ENCODE peak calls at places on chromosomes 6 and 20, in four cellular contexts. Z is kidney, J is germinal center, U is EL. P is an unnamed sample.

GRCh38 chr20:34570859-34571306 is 12.4 kb downstream of the MAP1LC3A start:
- DNase-seq in U (peak), J (no peak), Z (peak), P (no peak)

GRCh38 chr6:107977283-107977682 is 19.3 kb upstream of the SEC63 start:
- DNase-seq in Z (no peak), J (no peak), U (peak), P (peak)

GRCh38 chr6:112562348-112563220 is 215.5 kb downstream of the RFPL4B start:
- DNase-seq in Z (no peak), J (no peak), U (peak), P (no peak)

GRCh38 chr20:20167704-20168103 is 115.4 kb downstream of the CFAP61 start:
- DNase-seq in U (no peak), Z (no peak), J (no peak), P (no peak)

GRCh38 chr6:106192824-106193223 is 106.7 kb downstream of the PRDM1 start:
- DNase-seq in U (peak), J (no peak), Z (no peak), P (no peak)

GRCh38 chr6:87722831-87723726 is 21.0 kb upstream of the AKIRIN2 start:
- DNase-seq in J (no peak), U (peak), Z (peak), P (no peak)

GRCh38 chr6:101397199-101397598 is 3.7 kb downstream of the GRIK2 start:
- DNase-seq in Z (no peak), J (no peak), U (peak), P (no peak)

GRCh38 chr6:116111552-116112528 is 11.2 kb downstream of the NT5DC1 start:
- DNase-seq in Z (no peak), U (peak), J (peak), P (no peak)